ENCODE peak calls at places on chromosomes 4 and X, in eight cellular contexts. A is NCI-H82, Z is right cardiac atrium, N is astrocyte of the spinal cord, M is ACHN, F is uterus, C is progenitor cell of endocrine pancreas, Y is cardiac fibroblast. P is an unnamed sample.
A peak's percentile ranks its signal among the peaks of the same experiment; 100 is the strongest.

GRCh38 chrX:140229187-140229586 is 263.9 kb upstream of the CXorf66 start:
- DNase-seq in A (no peak), Z (no peak), N (peak; percentile 13), M (no peak), F (no peak), C (no peak), Y (no peak), P (no peak)

GRCh38 chr4:7808752-7809151 is 130.9 kb downstream of the AFAP1 start:
- DNase-seq in A (no peak), Z (no peak), N (peak; percentile 77), M (no peak), F (no peak), C (no peak), Y (peak; percentile 91), P (no peak)

GRCh38 chr4:80173387-80173786 is 23.9 kb upstream of the PRDM8 start:
- DNase-seq in A (no peak), Z (no peak), N (peak; percentile 81), M (no peak), F (no peak), C (no peak), Y (peak; percentile 91), P (no peak)

GRCh38 chr4:108115168-108115526 is 53.6 kb downstream of the LEF1 start:
- DNase-seq in A (no peak), Z (no peak), N (no peak), M (no peak), F (no peak), C (no peak), Y (no peak), P (no peak)

GRCh38 chr4:119526786-119527550 is 101.6 kb downstream of the PDE5A start:
- DNase-seq in A (no peak), Z (no peak), N (peak; percentile 44), M (no peak), F (no peak), C (no peak), Y (peak; percentile 22), P (no peak)

GRCh38 chr4:177964061-177964460 is 521.8 kb upstream of the AGA start:
- DNase-seq in A (no peak), Z (no peak), N (peak; percentile 21), M (peak; percentile 1), F (no peak), C (no peak), Y (no peak), P (no peak)

GRCh38 chrX:39479856-39480255 is 617.9 kb downstream of the BCOR start:
- DNase-seq in A (no peak), Z (no peak), N (no peak), M (no peak), F (no peak), C (no peak), Y (no peak), P (no peak)

GRCh38 chr4:54228064-54228527 is 997 bp upstream of the PDGFRA start:
- DNase-seq in A (peak; percentile 51), Z (peak; percentile 91), N (peak; percentile 82), M (peak; percentile 59), F (peak; percentile 85), C (peak; percentile 79), Y (peak; percentile 89), P (peak; percentile 59)

GRCh38 chr4:119068529-119068962 is 67.1 kb upstream of the MYOZ2 start:
- DNase-seq in A (no peak), Z (no peak), N (no peak), M (no peak), F (peak; percentile 32), C (no peak), Y (peak; percentile 22), P (no peak)

GRCh38 chrX:12825801-12826200 is 34.6 kb downstream of the PRPS2 start:
- DNase-seq in A (no peak), Z (no peak), N (peak; percentile 15), M (peak; percentile 2), F (no peak), C (no peak), Y (peak; percentile 15), P (no peak)

GRCh38 chr4:25635501-25635900 is 20.1 kb upstream of the SLC34A2 start:
- DNase-seq in A (no peak), Z (no peak), N (no peak), M (no peak), F (no peak), C (no peak), Y (no peak), P (no peak)

GRCh38 chr4:165514739-165515138 is 135.9 kb downstream of the CPE start:
- DNase-seq in A (no peak), Z (no peak), N (no peak), M (no peak), F (no peak), C (no peak), Y (peak; percentile 53), P (no peak)

GRCh38 chr4:11149612-11150259 is 279.0 kb downstream of the HS3ST1 start:
- DNase-seq in A (no peak), Z (no peak), N (no peak), M (no peak), F (no peak), C (no peak), Y (no peak), P (no peak)

GRCh38 chr4:99405433-99406115 is 29.6 kb downstream of the ADH7 start:
- DNase-seq in A (peak; percentile 76), Z (peak; percentile 57), N (peak; percentile 81), M (peak; percentile 71), F (peak; percentile 80), C (peak; percentile 59), Y (peak; percentile 90), P (peak; percentile 60)

GRCh38 chrX:23127586-23127985 is 127.8 kb downstream of the DDX53 start:
- DNase-seq in A (no peak), Z (no peak), N (no peak), M (no peak), F (no peak), C (no peak), Y (no peak), P (peak; percentile 78)

GRCh38 chrX:19707472-19707871 is 179.9 kb downstream of the SH3KBP1 start:
- DNase-seq in A (peak; percentile 86), Z (no peak), N (no peak), M (no peak), F (no peak), C (no peak), Y (no peak), P (no peak)